ENCODE peak calls at places on chromosomes 13 and 19, in five cellular contexts. N is CD8-positive, alpha-beta memory T cell; Q is hepatocyte; U is PC-3; T is mammary epithelial cell. M is an unnamed sample. For H3K4me1, the result is how much of the 10 kb centered on the place peaks cover.

GRCh38 chr19:343451-343931 is 1.1 kb downstream of the MIER2 start:
- DNase-seq in N (no peak), Q (no peak), U (no peak), T (peak), M (no peak)

GRCh38 chr13:113369881-113370280 is 6.0 kb upstream of the GRTP1 start:
- DNase-seq in N (no peak), Q (no peak), U (no peak), T (no peak), M (no peak)

GRCh38 chr19:35262101-35262761 is 6.5 kb upstream of the USF2 start:
- DNase-seq in N (no peak), Q (peak), U (no peak), T (no peak), M (peak)

GRCh38 chr13:40777957-40778235 is 6.9 kb upstream of the MRPS31 start:
- DNase-seq in N (no peak), Q (no peak), U (no peak), T (no peak), M (no peak)

GRCh38 chr19:16076958-16077611 is 790 bp downstream of the TPM4 start:
- DNase-seq in N (no peak), Q (peak), U (no peak), T (peak), M (peak)

GRCh38 chr19:38303517-38304351 is at the start of gene C19orf33:
- DNase-seq in N (no peak), Q (peak), U (peak), T (peak), M (peak)

GRCh38 chr19:45395524-45396388 is 9.1 kb downstream of the PPP1R13L start:
- DNase-seq in N (no peak), Q (no peak), U (no peak), T (no peak), M (no peak)

GRCh38 chr13:73329355-73329754 is 270.6 kb downstream of the KLF5 start:
- DNase-seq in N (no peak), Q (no peak), U (no peak), T (no peak), M (no peak)

GRCh38 chr13:73450583-73450982 is 391.8 kb downstream of the KLF5 start:
- DNase-seq in N (no peak), Q (no peak), U (peak), T (peak), M (no peak)

GRCh38 chr19:49920624-49921363 is 8.2 kb upstream of the ATF5 start:
- DNase-seq in N (no peak), Q (no peak), U (no peak), T (no peak), M (peak)

GRCh38 chr19:49362048-49362925 is at the start of gene TEAD2:
- DNase-seq in N (no peak), Q (peak), U (peak), T (peak), M (peak)

GRCh38 chr13:47334173-47334572 is 437.3 kb upstream of the HTR2A start:
- DNase-seq in N (no peak), Q (no peak), U (peak), T (no peak), M (no peak)

GRCh38 chr13:20430296-20430695 is 95.4 kb downstream of the CRYL1 start:
- DNase-seq in N (no peak), Q (no peak), U (no peak), T (no peak), M (no peak)

GRCh38 chr19:11783767-11784166 is 14.6 kb upstream of the ZNF491 start:
- DNase-seq in N (no peak), Q (no peak), U (no peak), T (no peak), M (no peak)

GRCh38 chr13:110137677-110138008 is 169.3 kb downstream of the COL4A1 start:
- DNase-seq in N (no peak), Q (peak), U (peak), T (no peak), M (peak)

GRCh38 chr19:12163841-12164240 is 945 bp downstream of the ZNF136 start:
- DNase-seq in N (no peak), Q (peak), U (peak), T (peak), M (no peak)

GRCh38 chr13:97434417-97435296 is 688 bp downstream of the RAP2A start:
- DNase-seq in N (peak), Q (no peak), U (peak), T (peak), M (peak)

GRCh38 chr19:16825312-16826168 is 3.7 kb upstream of the SIN3B start:
- DNase-seq in N (no peak), Q (peak), U (no peak), T (peak), M (peak)

GRCh38 chr19:3179739-3180293 is 1.2 kb downstream of the S1PR4 start:
- DNase-seq in N (no peak), Q (no peak), U (no peak), T (no peak), M (no peak)

GRCh38 chr19:34350161-34350561 is 14.8 kb upstream of the GPI start:
- DNase-seq in N (peak), Q (no peak), U (no peak), T (no peak), M (no peak)

GRCh38 chr19:3509566-3509989 is 3.5 kb downstream of the FZR1 start:
- DNase-seq in N (no peak), Q (no peak), U (peak), T (peak), M (no peak)

GRCh38 chr19:46924874-46925547 is 64.2 kb downstream of the ARHGAP35 start:
- DNase-seq in N (no peak), Q (peak), U (peak), T (peak), M (peak)

GRCh38 chr19:34666200-34666957 is 10.6 kb downstream of the SCGB2B2 start:
- DNase-seq in N (no peak), Q (no peak), U (no peak), T (no peak), M (no peak)

GRCh38 chr13:51518847-51519246 is 65.4 kb upstream of the WDFY2 start:
- DNase-seq in N (no peak), Q (no peak), U (peak), T (peak), M (no peak)

GRCh38 chr13:100451923-100452322 is 136.7 kb downstream of the GGACT start:
- DNase-seq in N (no peak), Q (no peak), U (no peak), T (no peak), M (no peak)

GRCh38 chr13:67833564-67833963 is 603.4 kb upstream of the PCDH9 start:
- DNase-seq in N (no peak), Q (no peak), U (no peak), T (no peak), M (no peak)

GRCh38 chr13:42445354-42445753 is 128.6 kb upstream of the TNFSF11 start:
- DNase-seq in N (no peak), Q (no peak), U (no peak), T (no peak), M (no peak)

GRCh38 chr13:25171517-25172302 is at the start of gene AMER2:
- DNase-seq in N (no peak), Q (peak), U (no peak), T (no peak), M (peak)

GRCh38 chr19:56671613-56671994 is at the start of gene ZNF835:
- DNase-seq in N (peak), Q (no peak), U (no peak), T (no peak), M (peak)

GRCh38 chr13:60654405-60654804 is 257.4 kb downstream of the TDRD3 start:
- DNase-seq in N (no peak), Q (peak), U (peak), T (no peak), M (no peak)

GRCh38 chr19:19649580-19649995 is 6.1 kb upstream of the GMIP start:
- DNase-seq in N (no peak), Q (peak), U (no peak), T (no peak), M (no peak)

GRCh38 chr19:19647037-19647835 is 3.8 kb upstream of the GMIP start:
- DNase-seq in N (no peak), Q (no peak), U (no peak), T (no peak), M (no peak)

GRCh38 chr19:19651076-19651475 is 7.6 kb upstream of the GMIP start:
- DNase-seq in N (no peak), Q (peak), U (no peak), T (no peak), M (no peak)

GRCh38 chr19:19650331-19650730 is 6.9 kb upstream of the GMIP start:
- DNase-seq in N (no peak), Q (no peak), U (no peak), T (no peak), M (no peak)

DNA sequence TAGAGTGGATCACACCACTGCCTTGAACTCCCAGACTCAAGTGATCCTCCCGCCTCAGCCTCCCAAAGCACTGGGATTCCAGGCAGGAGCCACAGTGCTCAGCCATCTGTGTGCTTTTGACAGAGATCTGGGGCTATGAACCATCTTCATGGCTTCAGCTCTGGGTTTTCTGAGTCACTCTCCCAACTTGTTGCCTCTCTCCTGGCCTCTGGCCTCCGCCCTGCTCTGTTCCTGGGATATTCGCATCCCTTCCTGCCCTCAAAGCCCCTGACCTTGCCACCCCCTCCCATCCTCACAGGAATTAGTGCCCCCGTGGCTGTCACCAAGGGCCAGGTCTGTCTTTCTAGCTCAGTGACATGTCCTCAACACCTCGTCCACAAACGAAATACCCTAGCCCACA is 5.7 kb upstream of the GMIP start:
- DNase-seq in N (no peak), Q (no peak), U (no peak), T (no peak), M (no peak)
- H3K4me1 ChIP-seq in N (under half), Q (under half), U (under half), T (under half), M (under half)

GRCh38 chr13:46063292-46063691 is 10.7 kb upstream of the ZC3H13 start:
- DNase-seq in N (no peak), Q (no peak), U (no peak), T (no peak), M (no peak)

GRCh38 chr13:46057251-46058015 is 4.9 kb upstream of the ZC3H13 start:
- DNase-seq in N (no peak), Q (no peak), U (no peak), T (peak), M (no peak)

GRCh38 chr13:46059405-46059804 is 6.9 kb upstream of the ZC3H13 start:
- DNase-seq in N (no peak), Q (no peak), U (no peak), T (no peak), M (no peak)

GRCh38 chr13:46058268-46058667 is 5.7 kb upstream of the ZC3H13 start:
- DNase-seq in N (no peak), Q (no peak), U (no peak), T (peak), M (no peak)

DNA sequence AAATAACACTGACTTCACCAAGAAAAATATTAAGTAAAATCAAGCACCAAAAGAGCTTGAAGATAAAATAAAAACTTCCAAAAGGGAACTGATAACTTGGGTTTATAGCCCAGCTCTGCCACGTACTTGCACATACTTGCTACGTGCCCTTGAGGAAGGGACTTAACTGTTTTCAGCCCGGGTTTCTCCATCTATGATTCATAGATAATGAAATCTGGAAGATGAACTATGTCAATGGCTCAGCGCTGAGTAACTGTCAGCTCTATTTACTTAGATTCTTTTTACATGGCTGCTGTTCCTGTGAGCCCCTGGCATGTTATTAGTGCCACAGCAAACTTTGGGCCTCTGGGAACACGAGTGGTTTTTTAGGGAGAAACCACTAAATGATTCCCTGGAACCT is 9.6 kb upstream of the ZC3H13 start:
- DNase-seq in N (no peak), Q (peak), U (peak), T (peak), M (no peak)
- H3K4me3 ChIP-seq in N (no peak), Q (no peak), U (no peak), T (no peak), M (no peak)

DNA sequence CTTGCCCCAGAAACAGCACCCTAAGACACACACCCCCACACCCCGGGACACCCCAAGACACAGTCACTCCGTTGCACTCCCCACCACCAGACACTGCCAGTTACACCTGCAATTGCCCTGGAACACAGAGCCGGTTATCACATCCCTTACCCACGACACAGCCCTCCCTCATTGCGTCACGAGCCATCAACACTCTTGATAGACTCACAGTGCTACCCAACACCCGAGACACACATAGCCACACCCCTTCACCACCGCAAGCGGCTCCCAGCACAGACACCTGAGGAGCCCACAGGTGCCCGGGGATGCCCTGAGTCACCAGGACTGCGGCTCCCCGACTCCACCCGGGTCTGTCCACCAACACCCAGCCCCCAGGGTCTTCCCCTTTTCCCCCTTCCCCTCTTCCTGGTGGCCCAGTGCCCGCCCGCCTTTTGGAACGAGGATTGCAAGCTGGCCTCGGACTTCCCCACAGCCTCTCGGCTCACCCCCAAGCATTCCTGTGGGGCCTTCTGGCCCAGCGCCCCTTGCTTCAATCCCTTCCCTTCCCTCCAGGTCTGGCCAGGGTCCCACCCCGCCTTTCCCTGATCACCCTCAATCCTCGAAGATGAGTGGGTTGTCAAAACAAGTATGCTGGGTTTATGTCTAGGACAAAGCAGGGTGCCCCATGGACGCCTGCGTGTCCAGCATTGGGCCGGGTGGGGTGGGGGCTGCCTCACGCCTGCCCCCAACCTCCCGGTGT is 1.7 kb upstream of the PTGER1 start:
- DNase-seq in N (peak), Q (peak), U (peak), T (peak), M (peak)
- H3K4me1 ChIP-seq in N (under half), Q (under half), U (under half), T (under half), M (under half)

DNA sequence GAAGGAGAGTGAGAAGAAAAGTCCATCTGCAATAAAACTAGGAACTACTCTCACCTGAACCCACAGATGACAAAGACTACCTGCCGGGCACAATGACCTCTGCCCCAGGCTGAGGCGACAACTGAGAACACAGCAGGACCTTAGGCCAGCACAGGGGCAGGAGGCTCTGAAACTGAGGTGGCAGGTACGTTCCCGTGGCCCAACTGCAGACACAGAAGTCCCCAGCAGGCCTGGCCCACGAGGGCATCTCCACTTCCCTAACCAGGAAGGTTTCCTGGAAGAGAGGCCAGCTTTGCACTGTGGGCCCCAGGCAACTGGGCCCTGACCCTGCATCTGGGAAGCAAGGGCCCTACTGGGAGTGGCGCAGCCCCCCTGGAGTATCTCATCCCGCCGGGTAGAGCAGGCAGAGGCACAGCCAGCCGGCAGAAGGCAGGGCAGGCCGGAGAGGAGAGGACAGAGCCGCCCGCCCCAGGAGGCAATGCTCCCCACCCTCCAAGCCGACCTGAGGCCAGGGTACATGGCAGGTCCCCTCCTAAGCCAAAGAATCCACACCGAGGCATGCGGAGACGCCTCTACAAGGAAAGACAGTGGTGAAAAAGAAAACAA is 32.7 kb downstream of the STK24 start:
- DNase-seq in N (no peak), Q (no peak), U (no peak), T (no peak), M (no peak)
- H3K4me3 ChIP-seq in N (peak), Q (no peak), U (no peak), T (no peak), M (no peak)

M was measured in transverse colon.